ENCODE peak calls at places on chromosomes 13 and 19, in nine cellular contexts. One of them, this sample, is unnamed.

GRCh38 chr13:77891486-77891885 is 27.1 kb downstream of the EDNRB start:
- DNase-seq in IMR-90: no peak
- DNase-seq in GM12892: no peak
- DNase-seq in A549: no peak
- DNase-seq in lower leg skin: no peak
- DNase-seq in heart left ventricle: no peak
- DNase-seq in tibial nerve: no peak
- DNase-seq in suprapubic skin: no peak
- DNase-seq in adrenal gland: no peak
- DNase-seq in this sample: no peak

GRCh38 chr13:19622189-19622588 is 11.3 kb upstream of the MPHOSPH8 start:
- DNase-seq in IMR-90: no peak
- DNase-seq in GM12892: no peak
- DNase-seq in A549: no peak
- DNase-seq in lower leg skin: no peak
- DNase-seq in heart left ventricle: no peak
- DNase-seq in tibial nerve: no peak
- DNase-seq in suprapubic skin: no peak
- DNase-seq in adrenal gland: no peak
- DNase-seq in this sample: no peak

GRCh38 chr19:35120492-35120891 is 4.9 kb downstream of the FXYD3 start:
- DNase-seq in IMR-90: peak
- DNase-seq in GM12892: no peak
- DNase-seq in A549: peak
- DNase-seq in lower leg skin: no peak
- DNase-seq in heart left ventricle: no peak
- DNase-seq in tibial nerve: no peak
- DNase-seq in suprapubic skin: no peak
- DNase-seq in adrenal gland: no peak
- DNase-seq in this sample: peak

GRCh38 chr19:10543420-10544241 is at the start of gene ATG4D:
- DNase-seq in IMR-90: peak
- DNase-seq in GM12892: peak
- DNase-seq in A549: peak
- DNase-seq in lower leg skin: peak
- DNase-seq in heart left ventricle: peak
- DNase-seq in tibial nerve: peak
- DNase-seq in suprapubic skin: peak
- DNase-seq in adrenal gland: peak
- DNase-seq in this sample: peak

GRCh38 chr13:41152005-41152404 is 19.4 kb upstream of the KBTBD6 start:
- DNase-seq in IMR-90: no peak
- DNase-seq in GM12892: no peak
- DNase-seq in A549: no peak
- DNase-seq in lower leg skin: no peak
- DNase-seq in heart left ventricle: no peak
- DNase-seq in tibial nerve: no peak
- DNase-seq in suprapubic skin: no peak
- DNase-seq in adrenal gland: no peak
- DNase-seq in this sample: no peak

GRCh38 chr19:15260939-15261338 is 28.7 kb upstream of the EPHX3 start:
- DNase-seq in IMR-90: no peak
- DNase-seq in GM12892: no peak
- DNase-seq in A549: peak
- DNase-seq in lower leg skin: no peak
- DNase-seq in heart left ventricle: no peak
- DNase-seq in tibial nerve: no peak
- DNase-seq in suprapubic skin: no peak
- DNase-seq in adrenal gland: no peak
- DNase-seq in this sample: no peak

GRCh38 chr13:81771948-81772347 is 1431.0 kb upstream of the SPRY2 start:
- DNase-seq in IMR-90: no peak
- DNase-seq in GM12892: no peak
- DNase-seq in A549: no peak
- DNase-seq in lower leg skin: no peak
- DNase-seq in heart left ventricle: no peak
- DNase-seq in tibial nerve: no peak
- DNase-seq in suprapubic skin: no peak
- DNase-seq in adrenal gland: no peak
- DNase-seq in this sample: no peak

GRCh38 chr13:40275636-40276035 is 390.8 kb downstream of the FOXO1 start:
- DNase-seq in IMR-90: no peak
- DNase-seq in GM12892: no peak
- DNase-seq in A549: no peak
- DNase-seq in lower leg skin: no peak
- DNase-seq in heart left ventricle: no peak
- DNase-seq in tibial nerve: no peak
- DNase-seq in suprapubic skin: no peak
- DNase-seq in adrenal gland: no peak
- DNase-seq in this sample: no peak

GRCh38 chr13:27183561-27184147 is 12.0 kb upstream of the USP12 start:
- DNase-seq in IMR-90: peak
- DNase-seq in GM12892: no peak
- DNase-seq in A549: peak
- DNase-seq in lower leg skin: no peak
- DNase-seq in heart left ventricle: no peak
- DNase-seq in tibial nerve: no peak
- DNase-seq in suprapubic skin: no peak
- DNase-seq in adrenal gland: no peak
- DNase-seq in this sample: no peak

GRCh38 chr13:27177852-27178251 is 6.2 kb upstream of the USP12 start:
- DNase-seq in IMR-90: no peak
- DNase-seq in GM12892: peak
- DNase-seq in A549: no peak
- DNase-seq in lower leg skin: no peak
- DNase-seq in heart left ventricle: no peak
- DNase-seq in tibial nerve: no peak
- DNase-seq in suprapubic skin: no peak
- DNase-seq in adrenal gland: no peak
- DNase-seq in this sample: no peak

GRCh38 chr13:27186295-27186694 is 14.7 kb upstream of the USP12 start:
- DNase-seq in IMR-90: no peak
- DNase-seq in GM12892: no peak
- DNase-seq in A549: no peak
- DNase-seq in lower leg skin: no peak
- DNase-seq in heart left ventricle: no peak
- DNase-seq in tibial nerve: no peak
- DNase-seq in suprapubic skin: no peak
- DNase-seq in adrenal gland: no peak
- DNase-seq in this sample: no peak

GRCh38 chr13:27182054-27182453 is 10.4 kb upstream of the USP12 start:
- DNase-seq in IMR-90: no peak
- DNase-seq in GM12892: no peak
- DNase-seq in A549: no peak
- DNase-seq in lower leg skin: no peak
- DNase-seq in heart left ventricle: no peak
- DNase-seq in tibial nerve: no peak
- DNase-seq in suprapubic skin: no peak
- DNase-seq in adrenal gland: no peak
- DNase-seq in this sample: no peak

GRCh38 chr13:27182844-27183497 is 11.4 kb upstream of the USP12 start:
- DNase-seq in IMR-90: peak
- DNase-seq in GM12892: no peak
- DNase-seq in A549: peak
- DNase-seq in lower leg skin: no peak
- DNase-seq in heart left ventricle: peak
- DNase-seq in tibial nerve: no peak
- DNase-seq in suprapubic skin: no peak
- DNase-seq in adrenal gland: peak
- DNase-seq in this sample: peak
- TF ChIP-seq POLR2A in IMR-90: no peak
- TF ChIP-seq POLR2A in GM12892: no peak
- TF ChIP-seq POLR2A in A549: no peak
- TF ChIP-seq POLR2A in lower leg skin: no peak
- TF ChIP-seq POLR2A in heart left ventricle: no peak
- TF ChIP-seq POLR2A in tibial nerve: no peak
- TF ChIP-seq POLR2A in suprapubic skin: no peak
- TF ChIP-seq POLR2A in adrenal gland: no peak
- TF ChIP-seq POLR2A in this sample: peak

GRCh38 chr13:44266772-44267171 is 106.9 kb upstream of the SERP2 start:
- DNase-seq in IMR-90: no peak
- DNase-seq in GM12892: no peak
- DNase-seq in A549: no peak
- DNase-seq in lower leg skin: peak
- DNase-seq in heart left ventricle: no peak
- DNase-seq in tibial nerve: no peak
- DNase-seq in suprapubic skin: no peak
- DNase-seq in adrenal gland: no peak
- DNase-seq in this sample: no peak

GRCh38 chr13:44267203-44267602 is 106.4 kb upstream of the SERP2 start:
- DNase-seq in IMR-90: no peak
- DNase-seq in GM12892: no peak
- DNase-seq in A549: no peak
- DNase-seq in lower leg skin: peak
- DNase-seq in heart left ventricle: no peak
- DNase-seq in tibial nerve: no peak
- DNase-seq in suprapubic skin: no peak
- DNase-seq in adrenal gland: no peak
- DNase-seq in this sample: no peak

GRCh38 chr13:44266305-44266704 is 107.3 kb upstream of the SERP2 start:
- DNase-seq in IMR-90: no peak
- DNase-seq in GM12892: no peak
- DNase-seq in A549: no peak
- DNase-seq in lower leg skin: peak
- DNase-seq in heart left ventricle: no peak
- DNase-seq in tibial nerve: no peak
- DNase-seq in suprapubic skin: no peak
- DNase-seq in adrenal gland: no peak
- DNase-seq in this sample: no peak

GRCh38 chr13:44267966-44268365 is 105.7 kb upstream of the SERP2 start:
- DNase-seq in IMR-90: peak
- DNase-seq in GM12892: no peak
- DNase-seq in A549: peak
- DNase-seq in lower leg skin: no peak
- DNase-seq in heart left ventricle: no peak
- DNase-seq in tibial nerve: no peak
- DNase-seq in suprapubic skin: no peak
- DNase-seq in adrenal gland: no peak
- DNase-seq in this sample: no peak

DNA sequence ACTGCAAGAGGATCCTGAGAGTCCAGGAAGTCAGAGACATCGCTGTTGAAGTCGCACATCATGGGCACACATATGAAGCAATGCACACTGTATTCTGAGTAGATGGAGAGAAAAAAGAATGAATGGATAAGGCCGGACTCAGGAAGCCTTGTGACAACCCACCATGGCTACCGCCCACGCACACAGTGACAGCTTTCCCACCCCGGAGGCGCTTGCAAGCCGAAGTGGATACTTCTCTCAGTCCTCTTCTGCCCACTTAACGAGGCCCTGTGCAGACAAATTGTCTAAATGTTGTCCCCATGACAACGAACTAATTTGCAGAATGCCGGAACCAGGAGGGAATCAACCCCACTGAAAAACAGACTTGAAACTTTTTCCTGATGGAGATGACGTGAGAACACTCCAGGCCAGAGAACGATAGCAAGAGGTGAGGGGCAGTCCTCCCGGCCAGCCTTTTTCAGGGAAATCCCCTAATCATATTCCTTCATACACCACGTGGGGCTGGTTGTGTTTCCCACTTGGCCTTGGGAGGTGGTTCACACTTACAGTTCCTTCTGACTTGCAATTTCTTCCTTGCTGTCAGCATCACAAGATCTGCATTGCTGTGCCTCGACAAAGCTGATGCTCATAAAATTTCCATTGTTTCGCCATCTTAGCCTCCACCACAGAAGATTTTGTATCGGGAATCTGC is 109.6 kb upstream of the SERP2 start:
- DNase-seq in IMR-90: peak
- DNase-seq in GM12892: no peak
- DNase-seq in A549: no peak
- DNase-seq in lower leg skin: peak
- DNase-seq in heart left ventricle: no peak
- DNase-seq in tibial nerve: no peak
- DNase-seq in suprapubic skin: no peak
- DNase-seq in adrenal gland: no peak
- DNase-seq in this sample: no peak
- TF ChIP-seq POLR2A in IMR-90: no peak
- TF ChIP-seq POLR2A in GM12892: no peak
- TF ChIP-seq POLR2A in A549: no peak
- TF ChIP-seq POLR2A in lower leg skin: no peak
- TF ChIP-seq POLR2A in heart left ventricle: no peak
- TF ChIP-seq POLR2A in tibial nerve: no peak
- TF ChIP-seq POLR2A in suprapubic skin: no peak
- TF ChIP-seq POLR2A in adrenal gland: no peak
- TF ChIP-seq POLR2A in this sample: no peak

DNA sequence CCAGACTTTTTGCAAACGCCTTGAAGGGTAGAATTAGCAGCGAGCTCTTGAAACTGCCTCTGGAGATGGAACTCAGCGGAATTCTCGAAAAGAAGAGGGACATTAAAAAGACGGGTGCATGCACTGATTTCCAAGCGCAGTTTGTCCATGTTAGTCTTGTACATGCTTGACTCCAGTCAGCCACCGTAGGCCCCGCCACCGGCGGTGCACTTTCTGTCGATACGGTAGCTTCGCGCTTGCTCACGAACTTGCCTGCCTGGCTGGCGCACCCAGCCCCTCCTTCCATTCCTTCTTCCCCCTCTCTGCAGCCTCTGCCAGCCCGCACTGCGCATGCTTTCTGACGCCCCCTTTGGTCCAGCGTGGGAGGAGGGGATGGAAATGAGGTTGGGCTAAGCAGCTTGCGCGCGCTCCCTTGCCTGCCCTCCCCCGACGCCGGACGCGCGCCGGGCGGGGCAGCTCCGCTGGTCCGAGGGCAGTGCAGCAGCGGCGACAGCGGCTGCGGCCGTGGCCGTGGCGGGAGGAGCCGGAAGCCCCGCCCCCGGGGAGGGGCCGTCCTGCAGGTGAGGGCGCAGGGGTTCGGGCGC is at the start of gene ZNF575:
- DNase-seq in IMR-90: peak
- DNase-seq in GM12892: peak
- DNase-seq in A549: peak
- DNase-seq in lower leg skin: peak
- DNase-seq in heart left ventricle: peak
- DNase-seq in tibial nerve: peak
- DNase-seq in suprapubic skin: peak
- DNase-seq in adrenal gland: peak
- DNase-seq in this sample: peak
- TF ChIP-seq POLR2A in IMR-90: no peak
- TF ChIP-seq POLR2A in GM12892: peak
- TF ChIP-seq POLR2A in A549: peak
- TF ChIP-seq POLR2A in lower leg skin: no peak
- TF ChIP-seq POLR2A in heart left ventricle: no peak
- TF ChIP-seq POLR2A in tibial nerve: peak
- TF ChIP-seq POLR2A in suprapubic skin: no peak
- TF ChIP-seq POLR2A in adrenal gland: no peak
- TF ChIP-seq POLR2A in this sample: peak

GRCh38 chr19:19361075-19361594 is 40.5 kb downstream of the MAU2 start:
- DNase-seq in IMR-90: peak
- DNase-seq in GM12892: no peak
- DNase-seq in A549: peak
- DNase-seq in lower leg skin: peak
- DNase-seq in heart left ventricle: peak
- DNase-seq in tibial nerve: peak
- DNase-seq in suprapubic skin: peak
- DNase-seq in adrenal gland: peak
- DNase-seq in this sample: peak

GRCh38 chr19:19371056-19371455 is 34.4 kb upstream of the GATAD2A start:
- DNase-seq in IMR-90: no peak
- DNase-seq in GM12892: no peak
- DNase-seq in A549: peak
- DNase-seq in lower leg skin: no peak
- DNase-seq in heart left ventricle: peak
- DNase-seq in tibial nerve: no peak
- DNase-seq in suprapubic skin: no peak
- DNase-seq in adrenal gland: no peak
- DNase-seq in this sample: no peak

GRCh38 chr19:19368087-19368486 is 37.4 kb upstream of the GATAD2A start:
- DNase-seq in IMR-90: no peak
- DNase-seq in GM12892: no peak
- DNase-seq in A549: no peak
- DNase-seq in lower leg skin: no peak
- DNase-seq in heart left ventricle: no peak
- DNase-seq in tibial nerve: no peak
- DNase-seq in suprapubic skin: no peak
- DNase-seq in adrenal gland: no peak
- DNase-seq in this sample: no peak

GRCh38 chr19:19362075-19362474 is 41.4 kb downstream of the MAU2 start:
- DNase-seq in IMR-90: no peak
- DNase-seq in GM12892: no peak
- DNase-seq in A549: no peak
- DNase-seq in lower leg skin: no peak
- DNase-seq in heart left ventricle: no peak
- DNase-seq in tibial nerve: no peak
- DNase-seq in suprapubic skin: no peak
- DNase-seq in adrenal gland: no peak
- DNase-seq in this sample: no peak

DNA sequence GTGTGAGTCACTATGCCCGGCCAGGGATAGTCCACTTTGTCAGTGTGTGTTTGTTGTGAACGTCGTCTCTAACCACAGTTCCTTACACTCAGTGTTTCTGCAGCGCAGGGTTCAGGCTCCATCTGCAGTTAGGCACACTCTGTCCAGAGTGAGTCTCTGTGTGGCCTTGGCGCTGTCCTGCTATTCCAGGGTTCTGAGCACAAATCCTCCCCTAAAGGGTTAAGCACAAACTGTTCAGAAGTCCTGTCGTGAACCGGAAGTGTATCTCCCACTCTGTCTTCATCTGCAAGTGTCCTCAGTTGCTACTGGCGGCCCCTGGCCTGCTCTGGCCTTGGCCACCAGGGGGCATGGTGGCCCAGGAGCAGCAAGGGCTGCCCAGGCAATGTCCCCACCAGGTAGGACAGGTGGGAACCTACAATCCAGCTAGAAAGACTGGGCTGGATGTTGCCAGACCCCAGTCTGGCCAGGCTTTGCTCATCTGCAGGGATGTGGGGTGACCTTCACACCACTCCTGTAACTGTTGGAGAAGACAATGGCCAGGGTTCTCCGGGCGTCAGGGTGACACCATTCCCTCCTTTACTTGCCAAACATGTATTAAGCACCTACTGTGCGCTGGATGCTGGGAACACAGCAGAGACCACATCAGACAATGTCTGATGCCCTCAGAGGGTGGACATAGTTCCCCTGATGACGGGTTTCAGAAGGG is 38.6 kb upstream of the GATAD2A start:
- DNase-seq in IMR-90: peak
- DNase-seq in GM12892: peak
- DNase-seq in A549: peak
- DNase-seq in lower leg skin: no peak
- DNase-seq in heart left ventricle: peak
- DNase-seq in tibial nerve: peak
- DNase-seq in suprapubic skin: no peak
- DNase-seq in adrenal gland: peak
- DNase-seq in this sample: peak
- TF ChIP-seq POLR2A in IMR-90: no peak
- TF ChIP-seq POLR2A in GM12892: no peak
- TF ChIP-seq POLR2A in A549: no peak
- TF ChIP-seq POLR2A in lower leg skin: no peak
- TF ChIP-seq POLR2A in heart left ventricle: no peak
- TF ChIP-seq POLR2A in tibial nerve: no peak
- TF ChIP-seq POLR2A in suprapubic skin: no peak
- TF ChIP-seq POLR2A in adrenal gland: no peak
- TF ChIP-seq POLR2A in this sample: no peak

This sample was measured in H54.